ENCODE peak calls at places on chromosome 9, in seven cellular contexts. H, P, Q, X, T, C and L are unnamed samples. For H3K4me1, the result is how much of the 10 kb centered on the place peaks cover.

GRCh38 chr9:127917603-127918002 is 762 bp upstream of the ST6GALNAC4 start:
- DNase-seq in P (no peak), H (no peak), Q (no peak), C (no peak), X (no peak), T (no peak), L (no peak)

GRCh38 chr9:31519826-31520225 is 864.6 kb upstream of the ACO1 start:
- DNase-seq in P (no peak), T (no peak), X (no peak), H (no peak), C (no peak), Q (no peak), L (no peak)

GRCh38 chr9:120410925-120411501 is 169.0 kb downstream of the CDK5RAP2 start:
- DNase-seq in H (no peak), X (no peak), T (no peak), P (no peak), C (no peak), Q (no peak), L (no peak)

GRCh38 chr9:133825555-133826198 is 87.5 kb upstream of the SARDH start:
- DNase-seq in P (no peak), X (no peak), C (no peak), Q (no peak), T (no peak), H (no peak), L (no peak)

GRCh38 chr9:136550439-136551085 is 4.7 kb upstream of the NOTCH1 start:
- DNase-seq in X (no peak), Q (no peak), P (no peak), H (peak), T (no peak), C (no peak), L (no peak)

GRCh38 chr9:73441890-73442818 is 290.5 kb downstream of the ANXA1 start:
- DNase-seq in X (no peak), H (no peak), C (peak), Q (no peak), T (no peak), P (no peak), L (no peak)

GRCh38 chr9:26176628-26177027 is 498.4 kb upstream of the TUSC1 start:
- DNase-seq in Q (no peak), P (no peak), H (no peak), X (no peak), C (no peak), T (no peak), L (no peak)

GRCh38 chr9:116288658-116289057 is 135.1 kb downstream of the PAPPA start:
- DNase-seq in T (peak), X (no peak), Q (no peak), P (no peak), C (no peak), H (no peak), L (no peak)

GRCh38 chr9:76542360-76542759 is 83.4 kb downstream of the GCNT1 start:
- DNase-seq in T (peak), X (no peak), Q (no peak), C (no peak), P (no peak), H (no peak), L (no peak)

GRCh38 chr9:95134457-95134881 is 183.0 kb downstream of the FANCC start:
- DNase-seq in P (no peak), C (no peak), Q (no peak), H (no peak), T (no peak), X (no peak), L (no peak)

GRCh38 chr9:14158911-14159310 is 155.0 kb downstream of the NFIB start:
- DNase-seq in X (no peak), Q (no peak), T (peak), C (no peak), P (no peak), H (no peak), L (no peak)

GRCh38 chr9:121682926-121683485 is 31.6 kb downstream of the DAB2IP start:
- DNase-seq in T (no peak), C (no peak), H (no peak), X (peak), Q (no peak), P (no peak), L (no peak)

GRCh38 chr9:114227288-114228033 is 72.1 kb downstream of the COL27A1 start:
- DNase-seq in Q (no peak), X (no peak), H (no peak), T (no peak), C (no peak), P (no peak), L (no peak)
- H3K4me1 ChIP-seq in Q (under half), X (under half), H (under half), T (under half), C (under half), P (under half), L (under half)

GRCh38 chr9:6634441-6634840 is 11.1 kb downstream of the GLDC start:
- DNase-seq in H (no peak), C (no peak), P (no peak), T (no peak), Q (no peak), X (no peak), L (no peak)

GRCh38 chr9:6630502-6631206 is 14.9 kb downstream of the GLDC start:
- DNase-seq in Q (no peak), H (no peak), T (no peak), P (no peak), C (peak), X (no peak), L (no peak)

GRCh38 chr9:6628714-6629113 is 16.8 kb downstream of the GLDC start:
- DNase-seq in H (no peak), P (peak), T (no peak), Q (no peak), X (no peak), C (no peak), L (no peak)

GRCh38 chr9:6631207-6631512 is 14.4 kb downstream of the GLDC start:
- DNase-seq in C (no peak), X (no peak), H (no peak), T (no peak), P (no peak), Q (no peak), L (no peak)

GRCh38 chr9:6632516-6633328 is 12.8 kb downstream of the GLDC start:
- DNase-seq in Q (no peak), T (no peak), X (no peak), H (no peak), C (peak), P (peak), L (no peak)
- H3K4me3 ChIP-seq in Q (no peak), T (no peak), X (no peak), H (no peak), C (no peak), P (no peak), L (no peak)

GRCh38 chr9:38362912-38363588 is 29.5 kb upstream of the ALDH1B1 start:
- DNase-seq in H (no peak), T (peak), P (peak), X (no peak), C (peak), Q (no peak), L (peak)
- TF ChIP-seq CTCF in H (peak), T (peak), P (peak), X (peak), C (peak), Q (peak), L (peak)

GRCh38 chr9:89807682-89808075 is 202.9 kb downstream of the GADD45G start:
- DNase-seq in X (no peak), H (no peak), T (no peak), Q (no peak), C (peak), P (no peak), L (no peak)
- H3K4me1 ChIP-seq in X (under half), H (under half), T (under half), Q (under half), C (under half), P (under half), L (under half)

DNA sequence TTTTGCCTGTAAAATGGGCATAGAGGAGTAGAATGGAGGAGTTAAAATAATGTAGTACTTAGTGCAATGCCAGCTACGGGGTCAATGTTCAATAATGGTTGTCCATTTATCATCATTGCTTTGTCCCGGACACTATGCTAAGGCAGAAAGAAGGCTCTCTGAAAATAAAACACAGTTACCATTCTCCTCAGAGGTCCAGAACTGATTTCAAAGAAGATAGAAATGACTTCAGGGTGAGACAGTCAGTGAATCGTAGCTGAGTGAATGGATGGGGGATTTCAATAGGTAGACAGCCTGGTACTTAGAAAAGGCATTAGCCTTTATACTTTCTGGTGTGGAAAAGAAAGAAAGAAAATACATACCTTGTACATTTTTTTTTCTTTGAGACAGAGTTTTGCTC is 1.2 kb upstream of the AK3 start:
- DNase-seq in C (no peak), T (no peak), H (no peak), X (no peak), Q (no peak), P (no peak), L (no peak)
- H3K4me3 ChIP-seq in C (peak), T (no peak), H (peak), X (peak), Q (no peak), P (no peak), L (peak)

DNA sequence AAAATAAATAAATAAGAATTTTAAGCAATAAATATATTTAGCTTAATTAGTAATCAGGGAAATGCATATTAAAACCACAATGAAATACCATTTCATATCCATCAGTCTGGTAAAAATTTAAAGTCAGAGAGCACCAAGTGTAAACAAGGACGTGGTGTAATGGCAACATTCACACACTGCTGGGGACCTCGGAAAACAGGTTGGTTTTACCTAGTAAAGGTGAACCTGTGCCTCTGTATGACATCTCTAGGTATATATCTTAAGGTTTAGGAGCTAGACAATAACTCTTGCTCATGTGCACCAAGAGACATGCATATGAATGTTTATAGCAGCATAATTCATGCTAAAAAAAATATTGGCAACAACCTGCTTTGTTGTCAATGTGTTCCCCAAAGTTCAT is 29.7 kb downstream of the FNBP1 start:
- DNase-seq in Q (no peak), X (no peak), H (no peak), C (no peak), T (no peak), P (no peak), L (no peak)
- TF ChIP-seq CTCF in Q (no peak), X (no peak), H (no peak), C (no peak), T (no peak), P (no peak), L (no peak)

GRCh38 chr9:87499455-87500015 is 1.9 kb downstream of the DAPK1 start:
- DNase-seq in X (no peak), P (no peak), T (no peak), C (no peak), Q (no peak), H (no peak), L (no peak)
- H3K4me1 ChIP-seq in X (under half), P (under half), T (half or more), C (under half), Q (half or more), H (under half), L (under half)

GRCh38 chr9:16870606-16871357 is at the start of gene BNC2:
- DNase-seq in C (peak), H (peak), P (peak), T (peak), X (no peak), Q (no peak), L (peak)

GRCh38 chr9:16873131-16873787 is 2.8 kb upstream of the BNC2 start:
- DNase-seq in X (no peak), H (no peak), T (peak), P (peak), Q (no peak), C (no peak), L (no peak)

GRCh38 chr9:16869961-16870605 is 387 bp downstream of the BNC2 start:
- DNase-seq in H (peak), X (peak), C (peak), Q (no peak), P (peak), T (peak), L (no peak)

GRCh38 chr9:16869140-16869903 is 1.1 kb downstream of the BNC2 start:
- DNase-seq in Q (no peak), P (peak), C (peak), H (no peak), X (no peak), T (no peak), L (no peak)

DNA sequence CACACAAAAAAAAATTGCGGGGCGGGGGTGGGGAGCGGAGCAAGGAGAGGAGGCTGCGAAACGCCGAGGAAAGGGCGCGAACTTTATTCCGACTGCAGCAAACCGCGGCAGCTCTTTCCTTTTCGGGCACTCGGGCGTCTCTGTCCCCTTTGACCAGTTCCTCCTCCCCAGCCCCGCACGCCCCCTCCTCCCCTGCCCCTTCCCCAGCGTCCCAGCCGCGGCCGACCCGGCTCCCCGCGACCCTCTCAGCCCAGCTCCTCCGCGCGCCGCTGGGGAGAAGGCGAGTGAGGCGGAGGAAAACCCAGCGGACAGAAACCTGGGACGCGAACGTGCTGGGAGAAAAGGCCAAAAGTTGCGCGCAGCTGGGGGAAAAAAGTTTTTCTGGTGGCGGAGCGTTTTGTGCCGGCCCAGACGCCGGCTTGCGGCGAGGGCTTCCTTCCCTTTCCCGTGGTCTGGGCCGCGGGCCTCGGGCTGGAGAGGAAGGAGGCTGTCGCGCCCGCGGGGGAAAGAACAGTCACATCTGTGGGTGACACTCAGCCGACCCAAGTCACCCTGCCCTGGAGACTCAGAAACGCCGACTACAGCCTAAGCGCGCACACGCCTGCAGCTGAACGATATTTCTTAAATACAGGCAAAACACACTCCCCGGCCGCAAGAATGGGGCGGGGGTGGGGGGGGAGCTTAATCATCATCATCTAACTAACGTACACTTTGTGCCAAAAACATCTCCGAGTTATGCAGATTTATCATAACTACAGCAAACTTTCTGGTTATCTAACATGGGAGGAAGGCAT is 1.1 kb upstream of the BNC2 start:
- DNase-seq in C (peak), Q (peak), P (peak), H (peak), X (peak), T (peak), L (peak)
- H3K4me3 ChIP-seq in C (peak), Q (peak), P (peak), H (peak), X (peak), T (peak), L (peak)

DNA sequence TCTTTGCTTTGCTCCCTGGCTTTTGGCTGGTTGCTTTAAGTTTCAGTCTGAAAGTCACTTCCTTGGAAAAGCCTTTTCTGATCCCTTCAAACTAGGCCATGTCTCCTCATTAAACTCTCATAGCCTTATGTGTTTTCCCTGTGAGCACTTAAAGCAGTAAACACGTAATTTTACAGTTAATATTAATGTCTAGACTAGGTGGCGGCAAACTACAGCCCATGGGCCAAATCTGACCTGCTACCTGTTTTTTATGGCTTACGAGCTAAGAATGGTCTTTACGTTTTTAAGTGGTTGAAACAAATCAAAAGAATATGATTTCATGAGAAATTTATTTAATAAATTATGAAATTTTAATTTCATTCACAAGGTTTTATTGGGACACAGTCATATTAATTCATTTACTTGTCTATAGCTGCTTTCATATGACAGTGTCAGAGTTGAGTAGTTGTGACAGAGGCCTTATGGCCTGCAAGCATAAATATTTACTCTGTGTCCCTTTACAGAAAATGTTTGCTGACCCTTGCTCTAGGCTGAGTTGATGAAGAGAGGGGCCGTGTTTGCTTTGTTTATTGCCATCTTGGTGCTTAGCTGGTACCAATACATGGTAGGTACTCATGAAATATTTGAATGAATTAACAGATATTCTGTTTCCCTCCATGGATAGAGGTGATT is 7.4 kb downstream of the SLC44A1 start:
- DNase-seq in C (no peak), T (no peak), Q (no peak), H (no peak), P (no peak), X (no peak), L (no peak)
- TF ChIP-seq CTCF in C (no peak), T (no peak), Q (no peak), H (no peak), P (no peak), X (no peak), L (no peak)

GRCh38 chr9:131395745-131396479 is 2.0 kb downstream of the PRRC2B start:
- DNase-seq in X (no peak), Q (no peak), P (no peak), H (no peak), C (no peak), T (no peak), L (no peak)
- H3K4me1 ChIP-seq in X (half or more), Q (half or more), P (under half), H (under half), C (under half), T (half or more), L (half or more)